ENCODE peak calls at places on chromosomes 2 and 18, in nine cellular contexts. Y is sigmoid colon, B is IMR-90, S is cardiac muscle cell, A is lower lobe of right lung, C is heart left ventricle, V is mucosa of descending colon, M is HCT116, T is endothelial cell of umbilical vein. U is an unnamed sample. For H3K9me3 and H3K36me3, the result is how much of the 10 kb centered on the place peaks cover.

GRCh38 chr2:103773884-103774283 is 1012.1 kb downstream of the TMEM182 start:
- DNase-seq in Y (no peak), B (no peak), S (no peak), A (no peak), C (no peak), V (no peak), M (no peak), T (no peak), U (no peak)

GRCh38 chr18:58213445-58213844 is 169.4 kb downstream of the NEDD4L start:
- DNase-seq in Y (no peak), B (peak), S (no peak), A (no peak), C (no peak), V (no peak), M (no peak), T (no peak), U (no peak)

GRCh38 chr2:106104332-106105062 is 89.6 kb downstream of the UXS1 start:
- DNase-seq in Y (no peak), B (peak), S (peak), A (no peak), C (peak), V (no peak), M (peak), T (peak), U (peak)

GRCh38 chr2:37464064-37464463 is 119.6 kb downstream of the QPCT start:
- DNase-seq in Y (no peak), B (no peak), S (no peak), A (no peak), C (no peak), V (no peak), M (no peak), T (no peak), U (no peak)

GRCh38 chr2:220783651-220784050 is 788.5 kb downstream of the EPHA4 start:
- DNase-seq in Y (no peak), B (no peak), S (no peak), A (no peak), C (no peak), V (no peak), M (no peak), T (no peak), U (no peak)

GRCh38 chr2:7118606-7119503 is 201.6 kb downstream of the RNF144A start:
- DNase-seq in Y (no peak), B (peak), S (peak), A (no peak), C (no peak), V (no peak), M (no peak), T (no peak), U (no peak)

GRCh38 chr2:30157616-30158015 is 10.8 kb downstream of the YPEL5 start:
- DNase-seq in Y (no peak), B (no peak), S (no peak), A (no peak), C (no peak), V (no peak), M (no peak), T (no peak), U (no peak)

GRCh38 chr2:235638541-235639192 is 144.8 kb downstream of the AGAP1 start:
- DNase-seq in Y (no peak), B (no peak), S (no peak), A (no peak), C (no peak), V (no peak), M (no peak), T (no peak), U (no peak)

GRCh38 chr2:166372046-166372445 is 3.7 kb downstream of the SCN9A start:
- DNase-seq in Y (no peak), B (peak), S (no peak), A (no peak), C (no peak), V (no peak), M (no peak), T (no peak), U (no peak)

GRCh38 chr18:76130845-76131244 is 364.2 kb downstream of the ZNF516 start:
- DNase-seq in Y (no peak), B (no peak), S (no peak), A (no peak), C (no peak), V (no peak), M (no peak), T (no peak), U (no peak)
- TF ChIP-seq CTCF in Y (no peak), B (no peak), S (no peak), A (no peak), C (no peak), V (no peak), M (no peak), T (no peak), U (no peak)

DNA sequence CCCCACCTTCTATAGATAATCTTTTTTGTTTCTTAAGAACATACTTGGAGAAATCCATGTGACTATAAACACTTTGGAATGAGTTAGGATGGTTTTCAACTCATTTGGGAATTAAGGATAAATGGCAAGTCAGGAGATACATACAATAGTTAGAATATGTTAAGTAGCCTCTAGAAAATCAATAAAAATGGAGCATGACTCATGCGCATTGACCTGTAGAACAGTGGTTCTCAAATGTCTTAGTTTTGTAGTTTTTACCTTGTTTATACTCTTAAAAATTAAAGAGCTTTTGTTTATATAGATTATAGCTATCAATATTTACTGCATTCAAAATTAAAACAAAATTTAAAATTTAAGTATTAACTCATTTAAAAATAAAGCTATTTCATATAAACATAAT is 24.7 kb downstream of the NUP35 start:
- DNase-seq in Y (no peak), B (peak), S (no peak), A (no peak), C (no peak), V (no peak), M (no peak), T (no peak), U (no peak)
- H3K9me3 ChIP-seq in Y (under half), B (under half), S (under half), A (under half), C (under half), V (under half), M (under half), T (under half), U (under half)

GRCh38 chr18:2606335-2606734 is 35.0 kb downstream of the NDC80 start:
- DNase-seq in Y (no peak), B (no peak), S (no peak), A (no peak), C (no peak), V (no peak), M (no peak), T (peak), U (no peak)
- H3K36me3 ChIP-seq in Y (under half), B (under half), S (under half), A (under half), C (under half), V (under half), M (under half), T (under half), U (under half)

GRCh38 chr18:21612125-21613100 is at the start of gene SNRPD1:
- DNase-seq in Y (peak), B (peak), S (peak), A (peak), C (peak), V (peak), M (peak), T (peak), U (peak)
- TF ChIP-seq CTCF in Y (peak), B (peak), S (peak), A (peak), C (peak), V (peak), M (peak), T (peak), U (peak)

GRCh38 chr18:70335892-70336726 is 47.3 kb downstream of the SOCS6 start:
- DNase-seq in Y (no peak), B (no peak), S (no peak), A (no peak), C (no peak), V (no peak), M (no peak), T (no peak), U (no peak)
- H3K9me3 ChIP-seq in Y (under half), B (under half), S (under half), A (under half), C (under half), V (under half), M (under half), T (under half), U (under half)

GRCh38 chr18:51185075-51185474 is 12.4 kb downstream of the MEX3C start:
- DNase-seq in Y (no peak), B (peak), S (no peak), A (no peak), C (no peak), V (no peak), M (no peak), T (no peak), U (no peak)
- H3K36me3 ChIP-seq in Y (under half), B (under half), S (under half), A (under half), C (under half), V (under half), M (under half), T (under half), U (under half)

DNA sequence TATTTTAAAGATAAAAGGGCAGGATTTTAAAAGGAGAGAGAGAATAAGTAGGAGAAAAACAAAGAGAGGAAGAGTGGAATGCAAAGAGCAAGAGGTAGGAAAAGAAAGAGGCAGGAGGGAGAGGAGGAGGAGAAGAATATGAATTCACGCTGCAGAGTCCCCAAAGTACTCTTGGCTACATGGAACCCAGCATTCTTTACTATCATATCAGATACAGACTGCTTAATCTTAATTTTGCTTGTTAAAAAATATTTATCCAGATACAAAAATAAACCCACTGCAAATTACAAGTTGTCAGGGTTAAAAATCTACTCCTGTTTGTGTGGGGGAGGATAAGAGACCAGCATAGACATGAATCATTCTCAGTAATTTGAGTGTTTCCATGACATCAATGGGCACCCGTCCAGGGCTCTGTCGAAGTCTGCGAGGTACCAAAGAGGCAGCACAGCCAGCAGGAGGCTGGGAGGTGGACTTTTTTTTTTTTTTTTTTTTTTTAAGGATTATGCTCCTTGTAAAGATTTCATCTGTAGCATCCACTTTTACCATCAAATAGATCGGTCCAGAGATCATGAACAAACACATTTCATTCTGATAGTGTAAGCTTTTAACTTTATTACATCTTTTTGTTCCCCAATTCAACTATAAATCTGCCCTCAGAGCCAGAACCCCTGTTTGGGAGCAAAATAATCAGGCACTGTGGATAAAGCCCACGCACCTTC is 182.2 kb downstream of the TCF4 start:
- DNase-seq in Y (peak), B (peak), S (peak), A (peak), C (peak), V (no peak), M (no peak), T (peak), U (peak)
- TF ChIP-seq CTCF in Y (no peak), B (no peak), S (peak), A (no peak), C (no peak), V (no peak), M (no peak), T (peak), U (no peak)

GRCh38 chr2:236806133-236806532 is 236.5 kb downstream of the ACKR3 start:
- DNase-seq in Y (no peak), B (no peak), S (no peak), A (no peak), C (no peak), V (no peak), M (no peak), T (no peak), U (no peak)
- H3K9me3 ChIP-seq in Y (under half), B (under half), S (under half), A (under half), C (under half), V (under half), M (under half), T (under half), U (under half)

DNA sequence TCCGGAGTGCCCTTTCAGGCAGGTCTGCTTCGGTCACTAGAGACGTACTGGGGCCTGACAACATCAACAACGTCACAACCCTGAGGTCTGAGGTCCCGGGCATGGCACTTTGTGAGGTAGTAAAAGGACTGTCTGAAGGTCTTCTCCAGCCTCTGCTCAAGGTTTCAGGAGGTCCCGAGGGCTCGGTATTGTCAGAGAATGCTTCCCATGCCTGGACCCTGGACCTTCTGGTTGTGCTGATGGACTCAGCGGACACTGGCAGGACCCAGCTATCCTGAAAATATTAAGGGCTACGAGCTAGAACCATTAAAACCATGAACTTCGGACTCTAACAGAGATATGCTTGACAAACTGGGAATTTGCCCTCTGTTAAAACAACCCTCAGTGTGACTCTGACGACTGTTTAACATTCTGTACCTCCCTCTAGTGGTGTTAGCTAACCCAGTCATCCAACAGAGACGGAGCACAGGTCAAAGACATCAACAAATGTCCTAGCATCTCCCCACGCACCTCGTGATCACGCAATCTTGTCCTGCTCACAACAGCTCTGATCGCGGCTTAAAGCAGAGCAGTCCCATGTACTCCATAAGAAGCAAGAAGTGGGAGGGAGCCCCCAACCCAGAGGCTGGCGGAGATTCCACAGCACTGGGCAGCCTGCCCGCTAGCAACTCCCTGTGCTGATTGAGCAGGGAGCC is 96.5 kb downstream of the CCDC93 start:
- DNase-seq in Y (no peak), B (peak), S (peak), A (no peak), C (no peak), V (no peak), M (no peak), T (no peak), U (no peak)
- H3K36me3 ChIP-seq in Y (under half), B (under half), S (under half), A (half or more), C (under half), V (under half), M (under half), T (under half), U (under half)

U was measured in pancreas.